ENCODE peak calls at places on chromosomes 7 and 10, in five cellular contexts. W is spleen, G is foreskin fibroblast, Z is OCI-LY7, O is fibroblast of the aortic adventitia. C is an unnamed sample.

GRCh38 chr7:27140108-27140842 is 3.2 kb downstream of the HOXA5 start:
- DNase-seq in W (no peak), G (no peak), Z (no peak), O (no peak), C (no peak)

GRCh38 chr7:99557196-99557607 is 1.2 kb upstream of the ZNF655 start:
- DNase-seq in W (no peak), G (no peak), Z (peak), O (no peak), C (no peak)

GRCh38 chr7:142808802-142809583 is 38.2 kb downstream of the PRSS2 start:
- DNase-seq in W (peak), G (no peak), Z (peak), O (no peak), C (peak)

GRCh38 chr10:131311661-131312260 is at the start of gene TCERG1L:
- DNase-seq in W (peak), G (no peak), Z (no peak), O (no peak), C (no peak)

GRCh38 chr10:73906524-73907447 is 4.1 kb upstream of the PLAU start:
- DNase-seq in W (no peak), G (peak), Z (no peak), O (peak), C (no peak)

GRCh38 chr10:101310528-101311439 is 43.2 kb upstream of the BTRC start:
- DNase-seq in W (peak), G (no peak), Z (no peak), O (no peak), C (no peak)

GRCh38 chr7:130844811-130845580 is 111.0 kb upstream of the KLF14 start:
- DNase-seq in W (no peak), G (peak), Z (no peak), O (peak), C (no peak)

GRCh38 chr7:120089968-120090367 is 183.0 kb upstream of the KCND2 start:
- DNase-seq in W (no peak), G (peak), Z (no peak), O (peak), C (no peak)

GRCh38 chr7:87154569-87154968 is 2.3 kb downstream of the DMTF1 start:
- DNase-seq in W (no peak), G (no peak), Z (no peak), O (no peak), C (no peak)

GRCh38 chr10:1036341-1036791 is 10.7 kb upstream of the IDI2 start:
- DNase-seq in W (no peak), G (peak), Z (no peak), O (peak), C (no peak)

GRCh38 chr7:66452165-66452564 is 176.5 kb upstream of the KCTD7 start:
- DNase-seq in W (no peak), G (no peak), Z (no peak), O (peak), C (no peak)

GRCh38 chr7:29865526-29865925 is 59.2 kb downstream of the WIPF3 start:
- DNase-seq in W (no peak), G (peak), Z (no peak), O (peak), C (no peak)

GRCh38 chr10:11450427-11450826 is 161.0 kb downstream of the USP6NL start:
- DNase-seq in W (no peak), G (no peak), Z (peak), O (no peak), C (no peak)

GRCh38 chr7:70459546-70459945 is 672.4 kb upstream of the GALNT17 start:
- DNase-seq in W (no peak), G (no peak), Z (no peak), O (no peak), C (no peak)

GRCh38 chr10:73818402-73818801 is 7.0 kb upstream of the NDST2 start:
- DNase-seq in W (peak), G (no peak), Z (no peak), O (no peak), C (no peak)

GRCh38 chr10:75971402-75972211 is 540.2 kb downstream of the LRMDA start:
- DNase-seq in W (no peak), G (peak), Z (no peak), O (peak), C (no peak)

GRCh38 chr10:91350651-91351081 is 59.5 kb upstream of the HECTD2 start:
- DNase-seq in W (no peak), G (no peak), Z (no peak), O (peak), C (no peak)

GRCh38 chr7:134632937-134633540 is 13.6 kb upstream of the BPGM start:
- DNase-seq in W (no peak), G (peak), Z (peak), O (peak), C (no peak)

GRCh38 chr7:76337147-76337546 is 21.6 kb downstream of the YWHAG start:
- DNase-seq in W (no peak), G (no peak), Z (no peak), O (no peak), C (no peak)

GRCh38 chr10:86815035-86815617 is 58.7 kb downstream of the BMPR1A start:
- DNase-seq in W (no peak), G (peak), Z (no peak), O (peak), C (no peak)

DNA sequence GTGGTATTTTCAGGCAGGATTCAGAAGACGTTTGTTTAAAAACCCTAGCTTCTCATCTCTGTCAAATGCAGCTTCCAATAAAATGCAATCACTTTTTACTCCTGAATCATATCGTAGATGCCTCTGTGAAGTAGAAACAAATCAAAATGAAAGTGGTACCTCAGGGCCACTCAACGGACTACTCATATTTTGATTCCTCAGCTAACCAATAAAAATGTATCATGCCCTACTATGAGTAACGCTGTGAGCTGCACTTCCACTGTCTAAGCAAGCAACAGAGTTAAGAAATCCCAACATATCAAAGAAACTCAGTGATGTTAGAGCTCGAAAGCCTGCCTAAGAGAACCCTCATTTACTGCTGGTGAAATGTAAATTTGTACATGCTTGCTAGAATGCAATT is 151.7 kb downstream of the ANK3 start:
- DNase-seq in W (no peak), G (peak), Z (peak), O (peak), C (peak)
- H3K4me3 ChIP-seq in W (peak), G (no peak), Z (peak), O (peak), C (peak)

DNA sequence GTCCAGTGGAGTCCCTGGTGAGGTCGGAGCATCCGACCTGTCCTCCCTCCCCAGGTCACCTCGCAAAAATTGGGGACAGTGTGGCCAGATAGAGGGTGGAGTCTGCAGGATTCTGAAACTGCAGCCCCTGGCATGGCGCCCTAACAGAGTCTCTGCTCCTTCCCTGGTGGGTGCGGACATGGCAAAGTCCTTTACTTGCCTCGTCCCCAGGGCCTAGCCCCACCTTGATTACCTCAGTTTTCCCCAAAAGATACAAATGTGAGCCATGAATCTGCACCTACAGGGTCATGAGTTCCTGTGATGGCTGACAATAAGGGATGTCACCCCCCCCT is 47.7 kb downstream of the NPVF start:
- DNase-seq in W (no peak), G (no peak), Z (no peak), O (no peak), C (peak)
- TF ChIP-seq CTCF in W (no peak), G (no peak), Z (peak), O (no peak), C (no peak)

GRCh38 chr7:124765401-124766352 is at the start of gene GPR37:
- DNase-seq in W (peak), G (peak), Z (no peak), O (peak), C (peak)
- H3K4me3 ChIP-seq in W (peak), G (peak), Z (no peak), O (peak), C (peak)

DNA sequence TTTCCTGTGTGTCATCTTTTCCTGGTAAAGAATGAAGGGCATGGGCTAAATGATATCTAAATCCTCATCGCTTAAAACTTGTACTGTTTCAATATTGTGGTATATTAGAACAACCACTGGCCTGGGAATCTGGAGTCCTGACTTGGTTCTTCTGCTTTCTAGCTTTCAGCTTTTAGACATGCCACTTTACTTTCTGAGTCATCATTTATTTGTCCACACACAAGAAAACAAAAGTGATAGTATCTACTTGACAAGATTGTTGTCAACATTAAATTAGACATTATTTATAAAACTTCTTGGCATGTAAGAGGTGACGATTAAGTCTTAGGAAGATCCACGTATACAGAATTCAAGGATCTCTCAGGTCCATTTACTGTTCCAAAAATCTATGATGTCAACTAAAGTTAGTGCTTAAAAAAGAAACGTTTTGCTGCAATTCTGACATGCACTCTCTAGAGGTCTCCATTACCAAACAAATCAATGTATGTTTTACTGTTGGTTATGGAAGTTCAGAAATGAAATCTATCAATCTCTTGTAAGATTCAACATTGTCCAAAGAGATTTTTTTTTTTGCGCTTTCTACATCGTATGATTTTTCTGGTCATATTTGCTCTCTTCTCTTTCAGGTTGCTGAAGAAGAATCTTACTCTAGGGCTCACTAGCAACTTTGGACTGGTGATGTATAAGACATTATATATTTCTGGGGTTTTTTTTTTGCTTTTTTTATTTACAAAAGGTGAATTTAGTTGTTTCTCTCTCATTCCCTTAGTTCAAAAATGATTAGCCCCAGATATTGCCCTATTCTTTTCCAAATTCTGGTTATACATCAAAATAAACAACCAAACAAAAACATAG is 53.6 kb upstream of the DYNC1I1 start:
- DNase-seq in W (no peak), G (peak), Z (no peak), O (peak), C (no peak)
- TF ChIP-seq CTCF in W (no peak), G (peak), Z (peak), O (peak), C (peak)

GRCh38 chr10:80537705-80538480 is at the start of gene SH2D4B:
- DNase-seq in W (peak), G (no peak), Z (no peak), O (no peak), C (no peak)
- H3K4me3 ChIP-seq in W (no peak), G (no peak), Z (no peak), O (no peak), C (peak)

C was measured in GM12864.